ENCODE peak calls at places on chromosome 17, in eight cellular contexts. W is RPMI8226; H is stimulated activated CD4-positive, alpha-beta T cell treated with anti-CD3 and anti-CD28 coated beads, TNF-alpha, amount 100 ng/mL, for 1 hour; J is stimulated activated CD8-positive, alpha-beta memory T cell treated with anti-CD3 and anti-CD28 coated beads, Interleukin-15, amount 100 ng/mL, for 4 hours; S is EL; A is epithelial cell of prostate; M is G401; C is left cardiac atrium. D is an unnamed sample.

GRCh38 chr17:17876959-17877547 is 40.3 kb upstream of the SREBF1 start:
- DNase-seq in M (no peak), H (no peak), W (no peak), S (peak; percentile 20), C (peak; percentile 74), J (no peak), A (no peak), D (no peak)

GRCh38 chr17:28912281-28912937 is 9.5 kb upstream of the DHRS13 start:
- DNase-seq in A (no peak), J (no peak), S (no peak), M (no peak), W (no peak), H (no peak), C (no peak), D (no peak)

GRCh38 chr17:40312131-40312731 is 3.3 kb downstream of the RARA start:
- DNase-seq in C (peak; percentile 59), S (no peak), M (peak; percentile 68), A (no peak), J (no peak), W (peak; percentile 52), H (no peak), D (no peak)

GRCh38 chr17:50062323-50063243 is 6.7 kb downstream of the ITGA3 start:
- DNase-seq in J (no peak), C (peak; percentile 83), S (peak; percentile 100), A (peak; percentile 98), H (no peak), M (peak; percentile 27), W (peak; percentile 26), D (peak; percentile 100)

GRCh38 chr17:9468532-9468931 is 107.1 kb downstream of the STX8 start:
- DNase-seq in H (no peak), C (no peak), S (no peak), M (no peak), W (no peak), J (no peak), A (no peak), D (no peak)

GRCh38 chr17:57519199-57519598 is 225.9 kb downstream of the CCDC182 start:
- DNase-seq in S (peak; percentile 81), A (peak; percentile 5), J (no peak), W (no peak), C (no peak), M (no peak), H (no peak), D (no peak)

GRCh38 chr17:69067274-69068047 is 6.7 kb upstream of the ABCA9 start:
- DNase-seq in S (no peak), W (no peak), M (no peak), C (no peak), H (no peak), A (no peak), J (no peak), D (no peak)

GRCh38 chr17:64709481-64709880 is 47.4 kb upstream of the SMURF2 start:
- DNase-seq in M (no peak), C (no peak), A (no peak), J (no peak), W (no peak), H (no peak), S (no peak), D (no peak)

GRCh38 chr17:10127819-10128375 is 70.5 kb downstream of the GAS7 start:
- DNase-seq in C (peak; percentile 88), J (no peak), A (no peak), H (no peak), M (peak; percentile 36), S (peak; percentile 81), W (no peak), D (no peak)

GRCh38 chr17:8875957-8876356 is 8.5 kb upstream of the PIK3R6 start:
- DNase-seq in H (no peak), M (no peak), J (no peak), S (peak; percentile 68), C (no peak), A (no peak), W (no peak), D (no peak)

GRCh38 chr17:78862073-78863023 is 21.7 kb upstream of the USP36 start:
- DNase-seq in W (no peak), C (peak; percentile 83), H (no peak), M (no peak), J (no peak), S (peak; percentile 99), A (peak; percentile 51), D (no peak)

GRCh38 chr17:57899822-57900221 is 50.0 kb upstream of the MRPS23 start:
- DNase-seq in H (no peak), M (no peak), W (peak; percentile 33), J (no peak), C (no peak), S (peak; percentile 27), A (no peak), D (no peak)

GRCh38 chr17:37092041-37092440 is 143.3 kb downstream of the AATF start:
- DNase-seq in C (no peak), J (no peak), W (no peak), A (peak; percentile 36), M (no peak), S (no peak), H (no peak), D (no peak)

GRCh38 chr17:48809182-48809581 is 7.8 kb downstream of the TTLL6 start:
- DNase-seq in A (no peak), W (no peak), H (no peak), M (no peak), S (no peak), C (no peak), J (no peak), D (no peak)

GRCh38 chr17:48103379-48103715 is 2.1 kb upstream of the CBX1 start:
- DNase-seq in A (no peak), S (no peak), C (no peak), W (no peak), H (no peak), J (no peak), M (no peak), D (no peak)

GRCh38 chr17:49872776-49873377 is 25.0 kb upstream of the TAC4 start:
- DNase-seq in J (no peak), M (no peak), C (no peak), W (no peak), S (no peak), A (no peak), H (no peak), D (no peak)

GRCh38 chr17:17748604-17749003 is 67.3 kb downstream of the RAI1 start:
- DNase-seq in W (no peak), S (no peak), A (no peak), M (no peak), H (no peak), C (no peak), J (no peak), D (no peak)

GRCh38 chr17:76962858-76963257 is 94.7 kb downstream of the MGAT5B start:
- DNase-seq in H (no peak), J (no peak), A (no peak), W (no peak), M (no peak), C (no peak), S (no peak), D (no peak)

GRCh38 chr17:44324571-44325275 is at the start of gene SLC25A39:
- DNase-seq in H (peak; percentile 94), W (peak; percentile 97), S (peak; percentile 92), C (peak; percentile 96), A (peak; percentile 70), J (peak; percentile 84), M (peak; percentile 92), D (peak; percentile 52)

GRCh38 chr17:50955667-50956120 is 89.5 kb upstream of the TOB1 start:
- DNase-seq in J (no peak), C (no peak), A (no peak), S (no peak), W (no peak), M (no peak), H (no peak), D (no peak)

GRCh38 chr17:676060-676745 is 38.4 kb downstream of the VPS53 start:
- DNase-seq in J (no peak), S (no peak), A (no peak), H (no peak), C (no peak), W (no peak), M (peak; percentile 93), D (no peak)

GRCh38 chr17:12592941-12593340 is 72.7 kb upstream of the MYOCD start:
- DNase-seq in J (no peak), A (no peak), W (peak; percentile 74), H (no peak), M (no peak), C (no peak), S (no peak), D (no peak)

GRCh38 chr17:1484586-1485310 is 7.7 kb downstream of the MYO1C start:
- DNase-seq in A (no peak), C (peak; percentile 61), H (no peak), J (peak; percentile 43), S (peak; percentile 60), W (peak; percentile 73), M (peak; percentile 35), D (no peak)

GRCh38 chr17:44007346-44008204 is 3.2 kb downstream of the NAGS start:
- DNase-seq in S (peak; percentile 58), W (peak; percentile 18), H (no peak), J (no peak), A (no peak), C (peak; percentile 43), M (no peak), D (no peak)

GRCh38 chr17:66347661-66348604 is 45.5 kb downstream of the PRKCA start:
- DNase-seq in H (no peak), A (no peak), W (no peak), J (no peak), S (peak; percentile 68), C (no peak), M (no peak), D (no peak)

GRCh38 chr17:2084766-2085647 is 30.1 kb downstream of the HIC1 start:
- DNase-seq in M (no peak), A (no peak), C (peak; percentile 63), S (peak; percentile 79), H (no peak), W (no peak), J (no peak), D (no peak)

GRCh38 chr17:13154932-13155331 is 137.1 kb upstream of the ELAC2 start:
- DNase-seq in J (no peak), A (no peak), S (no peak), M (no peak), C (no peak), W (no peak), H (no peak), D (no peak)

GRCh38 chr17:1762233-1762905 is 509 bp downstream of the SERPINF1 start:
- DNase-seq in S (no peak), C (peak; percentile 72), J (no peak), H (no peak), M (no peak), A (no peak), W (no peak), D (no peak)

GRCh38 chr17:36545465-36546417 is 1.0 kb downstream of the GGNBP2 start:
- DNase-seq in S (peak; percentile 97), W (peak; percentile 97), H (peak; percentile 95), M (no peak), C (peak; percentile 96), A (peak; percentile 87), J (peak; percentile 92), D (no peak)

GRCh38 chr17:6681671-6682070 is 30.1 kb downstream of the C17orf100 start:
- DNase-seq in M (no peak), S (no peak), A (peak; percentile 43), C (no peak), J (no peak), H (no peak), W (no peak), D (no peak)

GRCh38 chr17:17467720-17468119 is 9.1 kb upstream of the MED9 start:
- DNase-seq in C (no peak), W (peak; percentile 8), S (peak; percentile 33), H (no peak), J (no peak), M (peak; percentile 42), A (no peak), D (no peak)

GRCh38 chr17:14305785-14306496 is 5.1 kb downstream of the HS3ST3B1 start:
- DNase-seq in C (no peak), J (no peak), W (no peak), H (no peak), A (no peak), M (no peak), S (peak; percentile 23), D (no peak)

GRCh38 chr17:60155815-60156214 is 6.0 kb downstream of the CA4 start:
- DNase-seq in W (no peak), S (no peak), H (no peak), J (no peak), M (no peak), A (no peak), C (no peak), D (no peak)

GRCh38 chr17:46929413-46929812 is 6.5 kb downstream of the GOSR2 start:
- DNase-seq in M (no peak), H (no peak), W (no peak), J (no peak), A (peak; percentile 60), S (peak; percentile 96), C (no peak), D (peak; percentile 76)

D was measured in keratinocyte.